ENCODE peak calls at places on chromosomes 1 and 21, in seven cellular contexts. E is lung, G is cardiac muscle cell, A is mammary epithelial cell, L is fibroblast of lung, F is Panc1, N is PC-3. J is an unnamed sample.

GRCh38 chr1:80248886-80249285 is 1242.4 kb upstream of the ADGRL4 start:
- DNase-seq in F (no peak), N (peak; percentile 31), A (peak; percentile 51), L (peak; percentile 35), E (no peak), G (peak; percentile 7), J (no peak)

GRCh38 chr21:45257673-45258341 is 29.9 kb downstream of the POFUT2 start:
- DNase-seq in G (no peak), A (no peak), F (no peak), E (no peak), N (no peak), L (no peak), J (no peak)

GRCh38 chr21:28334407-28334806 is 658.3 kb downstream of the LTN1 start:
- DNase-seq in A (peak; percentile 57), F (no peak), L (no peak), N (peak; percentile 74), G (no peak), E (no peak), J (no peak)

GRCh38 chr1:66220477-66220876 is 313.5 kb upstream of the SGIP1 start:
- DNase-seq in F (no peak), G (no peak), N (no peak), L (no peak), A (no peak), E (no peak), J (no peak)

GRCh38 chr1:6075747-6076146 is 30.1 kb downstream of the KCNAB2 start:
- DNase-seq in F (no peak), L (no peak), E (no peak), G (no peak), N (peak; percentile 69), A (peak; percentile 23), J (no peak)

GRCh38 chr1:26853156-26853555 is 9.8 kb upstream of the SFN start:
- DNase-seq in G (peak; percentile 81), L (peak; percentile 82), F (peak; percentile 79), N (peak; percentile 99), A (peak; percentile 96), E (peak; percentile 92), J (peak; percentile 89)

GRCh38 chr1:182602945-182603645 is 1.1 kb downstream of the RGS16 start:
- DNase-seq in F (no peak), N (no peak), G (no peak), E (peak; percentile 68), L (no peak), A (no peak), J (no peak)

GRCh38 chr1:46198026-46198826 is at the start of gene POMGNT1:
- DNase-seq in L (peak; percentile 46), N (peak; percentile 65), F (no peak), G (peak; percentile 76), A (peak; percentile 71), E (peak; percentile 65), J (no peak)

GRCh38 chr1:10704383-10704882 is 92.0 kb downstream of the CASZ1 start:
- DNase-seq in L (no peak), N (no peak), G (no peak), F (no peak), A (no peak), E (no peak), J (no peak)

GRCh38 chr1:53543771-53544695 is 84.8 kb downstream of the DMRTB1 start:
- DNase-seq in G (no peak), F (no peak), A (no peak), L (no peak), N (no peak), E (no peak), J (no peak)

GRCh38 chr1:41475859-41476567 is 8.5 kb downstream of the EDN2 start:
- DNase-seq in N (no peak), G (no peak), A (peak; percentile 47), F (no peak), E (no peak), L (no peak), J (no peak)

GRCh38 chr21:40471103-40471502 is 375.9 kb downstream of the DSCAM start:
- DNase-seq in F (no peak), N (no peak), A (no peak), G (no peak), L (no peak), E (no peak), J (no peak)

GRCh38 chr1:239283229-239283628 is 103.1 kb upstream of the CHRM3 start:
- DNase-seq in F (no peak), A (no peak), N (no peak), E (no peak), G (no peak), L (no peak), J (no peak)

GRCh38 chr1:175830500-175830899 is 87.1 kb upstream of the TNR start:
- DNase-seq in A (peak; percentile 25), F (no peak), E (no peak), N (no peak), L (no peak), G (no peak), J (no peak)

GRCh38 chr1:116218922-116219321 is 107.7 kb downstream of the MAB21L3 start:
- DNase-seq in L (no peak), N (no peak), E (peak; percentile 29), G (peak; percentile 42), F (no peak), A (no peak), J (no peak)

GRCh38 chr1:104592926-104593325 is 843.2 kb downstream of the AMY1C start:
- DNase-seq in A (no peak), N (no peak), G (no peak), L (no peak), E (no peak), F (no peak), J (no peak)

GRCh38 chr21:15301736-15302135 is 236.9 kb upstream of the NRIP1 start:
- DNase-seq in A (peak; percentile 40), F (no peak), N (peak; percentile 24), G (no peak), L (no peak), E (no peak), J (no peak)

GRCh38 chr1:153608742-153609584 is 4.0 kb downstream of the S100A16 start:
- DNase-seq in N (peak; percentile 99), L (peak; percentile 88), F (peak; percentile 67), A (peak; percentile 98), G (peak; percentile 91), E (peak; percentile 82), J (peak; percentile 91)

GRCh38 chr1:44240802-44241671 is 27.8 kb downstream of the DMAP1 start:
- DNase-seq in L (no peak), N (no peak), A (no peak), G (no peak), F (no peak), E (no peak), J (no peak)

GRCh38 chr1:163090321-163090945 is 21.3 kb downstream of the RGS4 start:
- DNase-seq in G (peak; percentile 49), A (peak; percentile 57), F (no peak), L (peak; percentile 79), N (peak; percentile 80), E (no peak), J (no peak)

GRCh38 chr1:166950156-166950555 is 25.2 kb downstream of the ILDR2 start:
- DNase-seq in L (no peak), G (no peak), E (no peak), N (no peak), A (no peak), F (no peak), J (no peak)

GRCh38 chr1:107474877-107475612 is 334.2 kb downstream of the NTNG1 start:
- DNase-seq in G (no peak), F (no peak), E (no peak), A (peak; percentile 38), N (peak; percentile 21), L (peak; percentile 40), J (no peak)

GRCh38 chr21:19853709-19854575 is 1144.3 kb upstream of the NCAM2 start:
- DNase-seq in A (no peak), F (no peak), G (no peak), L (no peak), N (no peak), E (no peak), J (no peak)

DNA sequence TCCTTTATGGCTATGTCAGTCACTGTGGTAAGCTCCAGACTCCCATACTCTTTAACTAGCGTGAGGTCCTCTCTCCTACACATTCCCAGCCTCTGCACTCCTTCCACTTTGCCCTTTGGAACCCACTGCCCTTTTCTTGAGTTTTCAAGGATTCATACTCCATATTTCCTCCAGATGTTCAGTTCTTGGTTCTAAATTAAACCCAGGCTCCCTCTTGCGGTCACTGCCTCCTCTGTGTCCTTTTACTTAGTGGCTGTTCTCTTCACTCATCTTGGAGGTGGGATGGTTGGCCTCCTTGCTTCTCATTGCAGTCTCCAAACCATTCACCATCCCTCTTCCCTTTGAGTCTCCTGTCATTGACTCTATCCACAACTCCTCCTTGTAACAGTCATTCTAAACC is 208.1 kb downstream of the TGFB2 start:
- DNase-seq in N (peak; percentile 73), F (no peak), L (no peak), E (no peak), A (no peak), G (no peak), J (no peak)
- TF ChIP-seq CTCF in N (peak; percentile 93), F (peak; percentile 44), L (no peak), E (no peak), A (no peak), G (no peak), J (no peak)

DNA sequence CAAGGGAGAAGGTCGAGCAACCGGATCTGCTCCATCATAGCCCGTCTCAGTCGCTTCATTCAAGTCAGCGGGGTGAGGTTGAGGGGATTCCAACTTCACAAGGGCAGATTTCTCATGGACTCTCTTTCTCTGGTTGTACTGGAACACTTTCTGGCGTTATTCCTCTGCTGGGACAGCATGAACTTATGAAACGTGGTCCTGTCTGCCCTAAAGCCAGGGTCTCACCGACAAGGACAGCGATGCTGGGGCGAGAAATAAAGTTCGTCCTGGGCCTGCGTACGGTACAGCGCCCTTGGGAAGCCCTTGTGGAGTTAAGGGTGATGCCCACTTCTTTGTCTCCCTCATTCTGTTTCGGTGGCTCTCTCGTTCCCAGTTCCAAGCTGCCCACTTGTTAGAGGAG is 1.3 kb upstream of the FLVCR1 start:
- DNase-seq in F (no peak), G (no peak), L (no peak), N (no peak), A (no peak), E (no peak), J (no peak)
- H3K4me3 ChIP-seq in F (peak overlapping the region; percentile 82), G (no peak overlapping the region), L (peak overlapping the region; percentile 1), N (peak overlapping the region; percentile 92), A (peak overlapping the region; percentile 77), E (no peak overlapping the region), J (no peak overlapping the region)

DNA sequence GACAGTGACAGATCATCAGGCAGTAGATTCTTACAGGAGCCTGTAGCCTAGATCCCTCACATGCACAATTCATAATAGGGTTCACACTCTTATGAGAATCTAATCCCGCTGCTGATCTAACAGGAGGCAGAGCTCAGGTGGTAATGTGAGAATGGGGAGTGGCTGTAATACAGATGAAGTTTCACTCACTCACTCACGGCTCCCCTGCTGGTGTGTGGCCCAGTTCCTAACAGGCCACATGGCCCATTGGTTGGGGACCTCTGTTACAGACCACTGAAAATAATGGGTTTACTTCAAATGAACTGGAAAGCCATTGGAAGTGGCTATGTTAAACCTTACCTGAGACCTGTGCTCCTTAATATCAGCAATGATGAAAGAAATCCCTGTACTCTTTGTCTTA is 151.0 kb downstream of the GRIK1 start:
- DNase-seq in G (no peak), F (no peak), N (no peak), L (no peak), E (no peak), A (no peak), J (no peak)
- H3K27ac ChIP-seq in G (no peak overlapping the region), F (no peak overlapping the region), N (no peak overlapping the region), L (no peak overlapping the region), E (no peak overlapping the region), A (no peak overlapping the region), J (no peak overlapping the region)

DNA sequence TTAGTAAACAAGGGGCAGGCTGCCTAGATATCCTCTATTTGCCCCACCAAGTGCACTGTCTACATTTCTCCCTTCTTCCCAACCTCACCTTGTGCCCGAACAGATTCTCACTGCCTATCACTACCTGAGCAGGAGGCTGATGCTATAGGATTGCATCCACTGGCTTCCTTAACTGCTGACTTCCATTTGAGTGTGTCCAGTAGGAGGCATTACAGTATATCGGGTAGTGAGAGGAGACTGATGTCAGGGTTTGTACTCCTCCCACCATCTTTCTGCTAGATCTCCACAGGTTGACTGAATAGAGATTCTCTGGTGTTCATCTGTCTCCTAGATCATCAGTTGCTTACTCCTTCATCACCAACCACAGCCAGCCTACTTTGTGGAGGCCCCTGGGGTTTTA is 796.3 kb downstream of the LRRIQ3 start:
- DNase-seq in N (peak; percentile 16), G (no peak), A (no peak), L (no peak), F (no peak), E (no peak), J (no peak)
- TF ChIP-seq CTCF in N (peak; percentile 30), G (no peak), A (no peak), L (no peak), F (no peak), E (no peak), J (no peak)

J was measured in right atrium auricular region.